ENCODE peak calls at places on chromosomes 16 and 17, in four cellular contexts. E is CD8-positive, alpha-beta memory T cell; Z is transverse colon; D is prostate gland. K is an unnamed sample. For H3K27me3, the result is how much of the 10 kb centered on the place peaks cover.

GRCh38 chr16:88478115-88478514 is 25.0 kb downstream of the ZFPM1 start:
- DNase-seq in E (peak), Z (no peak), D (no peak), K (no peak)

GRCh38 chr16:79970091-79970490 is 369.6 kb upstream of the MAF start:
- DNase-seq in E (no peak), Z (no peak), D (no peak), K (no peak)

GRCh38 chr17:13671341-13671740 is 69.6 kb upstream of the HS3ST3A1 start:
- DNase-seq in E (no peak), Z (no peak), D (no peak), K (no peak)

GRCh38 chr17:9520649-9521435 is 54.8 kb downstream of the STX8 start:
- DNase-seq in E (no peak), Z (no peak), D (no peak), K (no peak)

GRCh38 chr17:38625482-38625881 is 19.7 kb upstream of the SRCIN1 start:
- DNase-seq in E (no peak), Z (no peak), D (no peak), K (no peak)

GRCh38 chr17:77356690-77357201 is 216.0 kb downstream of the SEC14L1 start:
- DNase-seq in E (no peak), Z (no peak), D (no peak), K (no peak)

GRCh38 chr17:65824901-65825300 is 263.5 kb upstream of the AXIN2 start:
- DNase-seq in E (no peak), Z (no peak), D (no peak), K (no peak)

GRCh38 chr17:62737513-62737912 is 70.6 kb downstream of the MARCHF10 start:
- DNase-seq in E (no peak), Z (no peak), D (no peak), K (no peak)

GRCh38 chr16:11497329-11497805 is 89.4 kb downstream of the LITAF start:
- DNase-seq in E (no peak), Z (peak), D (peak), K (peak)

GRCh38 chr17:16872836-16873653 is 98.9 kb downstream of the TNFRSF13B start:
- DNase-seq in E (no peak), Z (peak), D (no peak), K (peak)

GRCh38 chr17:2094891-2095535 is 40.1 kb downstream of the HIC1 start:
- DNase-seq in E (no peak), Z (peak), D (peak), K (peak)

DNA sequence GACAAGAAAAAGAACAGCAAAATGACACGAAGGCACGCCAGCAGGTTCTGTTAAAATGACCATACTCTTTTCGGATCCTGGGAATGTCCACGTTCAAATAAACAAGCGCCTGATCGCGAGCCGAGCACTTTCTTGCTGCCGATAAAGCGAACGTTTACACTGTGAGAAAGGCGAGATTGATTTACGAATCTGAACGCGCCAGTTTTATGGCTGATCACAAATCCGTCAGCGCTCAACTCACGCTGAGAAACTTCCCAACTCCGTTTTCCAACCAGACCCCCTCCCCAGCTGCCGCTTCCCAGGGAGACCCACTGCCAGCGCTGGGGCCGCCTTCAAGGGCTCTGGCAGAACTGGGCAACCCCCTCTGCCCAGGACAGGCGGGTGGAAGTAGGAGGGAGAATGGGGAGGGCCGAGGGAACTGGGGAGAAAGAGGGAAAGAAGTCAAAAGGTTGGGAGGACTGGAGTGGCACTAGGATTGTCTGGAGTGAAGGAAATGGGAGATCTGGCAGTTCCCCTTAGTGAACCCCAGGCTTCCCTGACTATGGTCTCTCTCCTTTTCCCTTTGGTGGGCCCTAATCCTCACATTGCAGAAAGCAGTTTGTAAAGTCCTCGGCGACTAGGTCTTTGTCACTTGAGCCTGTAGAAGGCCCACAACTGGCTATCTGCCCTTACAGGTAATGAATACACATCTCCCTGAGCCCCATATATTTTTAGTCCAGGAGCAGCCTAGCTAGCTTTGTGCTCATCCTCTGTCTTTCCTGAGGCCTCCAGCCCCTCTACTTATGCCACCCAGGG is 6.9 kb downstream of the HOXB4 start:
- DNase-seq in E (no peak), Z (no peak), D (no peak), K (no peak)
- H3K27me3 ChIP-seq in E (under half), Z (under half), D (under half), K (under half)

GRCh38 chr17:50090971-50091950 is 3.9 kb upstream of the PDK2 start:
- DNase-seq in E (no peak), Z (no peak), D (no peak), K (no peak)

GRCh38 chr17:50088952-50089825 is 6.0 kb upstream of the PDK2 start:
- DNase-seq in E (no peak), Z (no peak), D (no peak), K (no peak)

GRCh38 chr17:50090071-50090470 is 5.1 kb upstream of the PDK2 start:
- DNase-seq in E (no peak), Z (no peak), D (no peak), K (no peak)

GRCh38 chr17:50087246-50087911 is 7.8 kb upstream of the PDK2 start:
- DNase-seq in E (peak), Z (peak), D (peak), K (peak)

DNA sequence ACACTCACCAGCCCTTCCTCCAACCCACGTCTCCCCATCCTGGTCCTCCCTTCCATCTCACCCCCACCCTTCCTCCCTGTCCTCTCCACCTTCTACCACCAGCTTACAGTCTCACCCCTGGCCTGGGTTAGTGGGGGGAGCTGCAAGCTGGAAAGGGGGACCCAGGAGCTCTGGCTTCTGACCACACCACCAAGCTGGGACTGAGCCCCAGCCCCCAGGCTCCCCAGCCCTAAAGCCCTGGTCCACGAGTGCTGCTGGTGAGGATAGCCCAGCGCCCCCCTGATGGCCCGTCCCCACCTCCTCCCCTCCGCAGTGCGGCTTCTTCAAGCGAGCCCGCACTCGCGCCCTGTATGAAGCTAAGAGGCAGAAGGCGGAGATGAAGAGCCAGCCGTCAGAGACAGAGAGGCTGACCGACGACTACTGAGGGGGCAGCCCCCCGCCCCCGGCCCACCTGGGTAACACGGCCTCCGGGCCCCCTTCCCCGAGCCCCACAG is 7.2 kb upstream of the PDK2 start:
- DNase-seq in E (no peak), Z (no peak), D (no peak), K (no peak)
- H3K27ac ChIP-seq in E (no peak), Z (no peak), D (no peak), K (no peak)

GRCh38 chr16:29126057-29126494 is 141.2 kb downstream of the LAT start:
- DNase-seq in E (no peak), Z (no peak), D (no peak), K (no peak)

GRCh38 chr16:29126621-29127020 is 141.8 kb downstream of the LAT start:
- DNase-seq in E (no peak), Z (no peak), D (no peak), K (no peak)

DNA sequence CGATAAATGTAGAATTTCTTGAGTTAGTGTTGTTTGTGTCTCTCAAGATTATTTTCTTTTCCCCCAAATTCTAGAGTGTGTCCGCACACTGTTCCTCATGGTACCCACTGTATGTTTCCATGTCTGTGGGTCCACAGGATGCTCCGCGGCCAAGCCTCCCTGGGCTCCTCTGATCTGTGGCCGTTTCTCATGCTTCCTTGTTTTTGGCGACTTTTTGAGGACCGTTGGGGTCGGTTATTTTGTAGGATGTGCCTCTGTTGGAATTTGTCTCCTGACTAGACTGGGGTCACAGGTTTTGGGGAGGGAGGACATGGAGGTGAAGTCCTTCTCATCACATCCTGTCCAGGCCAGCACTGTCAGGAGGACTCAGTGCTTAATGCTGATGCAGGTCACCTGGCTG is 140.0 kb downstream of the LAT start:
- DNase-seq in E (no peak), Z (no peak), D (no peak), K (no peak)
- H3K4me3 ChIP-seq in E (no peak), Z (no peak), D (no peak), K (no peak)

DNA sequence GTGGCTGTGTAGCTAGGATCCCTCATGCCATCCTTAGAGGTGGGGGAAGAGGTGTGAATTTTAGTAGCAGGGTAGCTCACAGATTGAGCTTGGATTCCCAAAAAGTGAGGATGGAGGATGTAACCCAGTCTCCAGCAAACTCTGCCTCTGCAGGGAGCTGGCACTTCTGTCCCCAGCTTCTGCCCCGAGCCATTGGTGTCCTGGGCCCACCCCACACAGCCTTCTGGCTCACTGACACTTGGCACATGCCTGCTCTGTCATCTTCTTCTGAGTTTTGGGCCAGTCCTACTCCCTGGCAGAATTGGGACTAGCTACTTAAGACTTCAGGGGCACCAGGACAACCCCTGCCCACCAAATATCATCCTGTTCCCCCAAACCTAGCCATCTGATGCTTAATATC is 2.3 kb downstream of the CACNG5 start:
- DNase-seq in E (no peak), Z (no peak), D (no peak), K (no peak)
- H3K27me3 ChIP-seq in E (under half), Z (half or more), D (under half), K (under half)

DNA sequence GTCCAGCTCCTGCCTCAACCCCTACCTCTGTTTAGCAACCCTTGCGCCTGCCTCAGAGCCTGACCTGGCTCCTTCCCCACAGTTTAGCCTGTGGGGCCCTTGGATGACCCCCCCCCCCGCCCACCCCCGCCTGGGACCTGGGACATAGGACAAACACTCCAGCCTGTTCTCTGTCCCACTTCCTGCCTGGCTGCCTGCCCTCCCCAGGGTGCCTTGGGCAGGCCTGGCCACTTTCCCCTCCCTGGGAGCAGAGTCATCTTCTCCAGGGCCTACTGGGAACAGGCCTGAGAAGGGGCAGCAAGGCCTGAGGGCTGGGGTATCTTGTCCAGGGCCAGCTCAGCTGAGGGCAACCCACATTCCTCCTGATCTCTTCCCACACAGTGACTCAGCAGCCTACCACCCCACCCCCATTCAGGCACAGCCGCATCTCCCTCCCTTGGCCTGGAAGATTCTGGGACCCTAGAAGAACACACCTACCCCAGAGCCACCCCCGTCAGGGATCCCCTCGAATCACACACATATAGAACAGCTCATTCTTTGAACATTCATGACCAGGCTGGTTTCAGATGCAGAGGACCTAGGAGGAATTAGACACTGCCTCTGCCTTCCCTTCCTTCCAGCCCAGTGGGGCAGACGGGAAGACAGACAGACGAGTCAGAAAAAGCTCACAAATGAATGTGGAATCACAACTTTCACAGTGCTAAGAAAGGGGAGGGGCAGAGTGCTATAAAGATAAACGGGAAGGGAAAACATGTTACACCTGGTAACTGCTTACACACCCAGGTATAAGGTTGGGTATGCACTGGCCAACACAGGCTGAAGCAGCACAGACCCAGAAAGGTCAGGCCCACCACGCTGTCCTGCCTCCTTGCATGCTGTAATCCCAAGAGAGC is 6.0 kb downstream of the FHOD1 start:
- DNase-seq in E (no peak), Z (peak), D (peak), K (peak)
- H3K27ac ChIP-seq in E (peak), Z (peak), D (peak), K (peak)

GRCh38 chr17:48052956-48053757 is 5.0 kb downstream of the NFE2L1 start:
- DNase-seq in E (no peak), Z (peak), D (peak), K (no peak)
- H3K4me3 ChIP-seq in E (no peak), Z (no peak), D (no peak), K (peak)

K was measured in small intestine.